ENCODE peak calls at places on chromosomes 11 and 22, in ten cellular contexts. G, J, E, B, M, L, N, A, V and X are unnamed samples.

GRCh38 chr11:110022548-110022947 is 70.6 kb upstream of the ZC3H12C start:
- DNase-seq in A (no peak), B (no peak), J (no peak), N (no peak), G (no peak), E (peak), L (no peak), V (no peak), M (no peak), X (no peak)

GRCh38 chr22:29712119-29712518 is 7.7 kb upstream of the CABP7 start:
- DNase-seq in L (no peak), V (no peak), N (no peak), G (peak), B (no peak), J (no peak), A (no peak), M (no peak), E (no peak), X (no peak)

GRCh38 chr22:49720279-49720959 is 107.3 kb downstream of the BRD1 start:
- DNase-seq in V (no peak), J (no peak), L (no peak), G (no peak), B (no peak), A (no peak), M (no peak), E (no peak), N (no peak), X (no peak)

GRCh38 chr11:134488913-134489312 is 76.9 kb upstream of the B3GAT1 start:
- DNase-seq in M (no peak), J (no peak), N (no peak), E (no peak), L (no peak), G (no peak), A (no peak), B (no peak), V (no peak), X (no peak)

GRCh38 chr11:68550485-68550817 is 89.9 kb downstream of the PPP6R3 start:
- DNase-seq in M (peak), B (no peak), G (no peak), E (peak), L (no peak), J (no peak), A (peak), V (peak), N (no peak), X (peak)

GRCh38 chr22:49301398-49302149 is 526.1 kb downstream of the BRD1 start:
- DNase-seq in J (no peak), A (no peak), M (no peak), B (no peak), E (no peak), N (no peak), G (no peak), L (no peak), V (no peak), X (no peak)

GRCh38 chr11:71309611-71310010 is 57.2 kb upstream of the SHANK2 start:
- DNase-seq in L (no peak), N (no peak), B (no peak), J (no peak), M (no peak), A (no peak), V (no peak), G (no peak), E (no peak), X (no peak)

GRCh38 chr22:25514436-25514835 is 50.0 kb upstream of the GRK3 start:
- DNase-seq in M (no peak), E (no peak), A (no peak), L (no peak), G (peak), J (no peak), B (peak), N (no peak), V (no peak), X (no peak)

GRCh38 chr11:41053894-41054293 is 405.6 kb downstream of the LRRC4C start:
- DNase-seq in E (no peak), J (no peak), L (no peak), V (no peak), N (no peak), B (no peak), M (no peak), G (no peak), A (no peak), X (no peak)

GRCh38 chr22:18980829-18981228 is 44.7 kb upstream of the PRODH start:
- DNase-seq in M (no peak), E (no peak), G (no peak), J (no peak), L (no peak), A (no peak), N (no peak), V (no peak), B (no peak), X (no peak)

GRCh38 chr22:18110194-18110943 is at the start of gene TUBA8:
- DNase-seq in M (peak), V (peak), A (peak), G (peak), J (peak), B (peak), L (no peak), E (peak), N (peak), X (peak)

GRCh38 chr22:17257578-17257977 is 38.3 kb upstream of the ADA2 start:
- DNase-seq in B (no peak), E (no peak), N (no peak), J (no peak), L (no peak), V (no peak), G (peak), M (no peak), A (no peak), X (no peak)

GRCh38 chr11:112401036-112401769 is 140.5 kb upstream of the PLET1 start:
- DNase-seq in G (peak), J (no peak), A (no peak), E (no peak), L (no peak), B (peak), V (no peak), M (no peak), N (no peak), X (no peak)